ENCODE peak calls at places on chromosomes 11 and 22, in seven cellular contexts. S is body of pancreas, G is pulmonary artery endothelial cell, F is astrocyte of the spinal cord, T is activated T-cell treated with anti-CD3 and anti-CD28 coated beads for 1 hour, E is esophagus squamous epithelium, X is AG09309. N is an unnamed sample.

GRCh38 chr11:110347660-110348059 is 51.2 kb upstream of the RDX start:
- DNase-seq in S (no peak), G (no peak), F (no peak), T (no peak), E (no peak), X (no peak), N (no peak)

GRCh38 chr22:25018009-25018408 is 65.5 kb downstream of the KIAA1671 start:
- DNase-seq in S (no peak), G (no peak), F (no peak), T (no peak), E (no peak), X (no peak), N (no peak)

GRCh38 chr11:46321757-46322156 is 25.5 kb upstream of the DGKZ start:
- DNase-seq in S (no peak), G (no peak), F (no peak), T (no peak), E (no peak), X (no peak), N (no peak)

GRCh38 chr11:131748146-131749050 is 378.0 kb downstream of the NTM start:
- DNase-seq in S (peak), G (peak), F (peak), T (no peak), E (no peak), X (no peak), N (peak)

GRCh38 chr11:102367364-102367763 is 20.4 kb downstream of the BIRC2 start:
- DNase-seq in S (no peak), G (no peak), F (peak), T (no peak), E (no peak), X (no peak), N (peak)

GRCh38 chr11:119791701-119792151 is 62.7 kb upstream of the NECTIN1 start:
- DNase-seq in S (no peak), G (no peak), F (peak), T (no peak), E (no peak), X (peak), N (no peak)

GRCh38 chr11:111427471-111427912 is 48.4 kb upstream of the POU2AF1 start:
- DNase-seq in S (peak), G (no peak), F (no peak), T (no peak), E (no peak), X (no peak), N (no peak)

GRCh38 chr11:68312780-68313573 is 586 bp downstream of the LRP5 start:
- DNase-seq in S (peak), G (no peak), F (no peak), T (no peak), E (no peak), X (no peak), N (peak)

GRCh38 chr11:1782831-1783724 is 19.4 kb upstream of the CTSD start:
- DNase-seq in S (no peak), G (no peak), F (peak), T (no peak), E (no peak), X (peak), N (peak)

GRCh38 chr11:58027341-58027740 is 3.4 kb upstream of the OR6Q1 start:
- DNase-seq in S (no peak), G (no peak), F (peak), T (no peak), E (no peak), X (peak), N (peak)

GRCh38 chr11:123474994-123475393 is 44.9 kb downstream of the GRAMD1B start:
- DNase-seq in S (no peak), G (no peak), F (peak), T (no peak), E (no peak), X (peak), N (no peak)